ENCODE peak calls at places on chromosome 21, in four cellular contexts. R is body of pancreas, W is neural crest cell, G is ovary. Q is an unnamed sample.

GRCh38 chr21:23016617-23017016 is 2018.4 kb downstream of the NCAM2 start:
- DNase-seq in R (no peak), W (peak; percentile 3), G (no peak), Q (no peak)

GRCh38 chr21:33406493-33406892 is 3.3 kb downstream of the IFNGR2 start:
- DNase-seq in R (no peak), W (no peak), G (no peak), Q (no peak)

GRCh38 chr21:31557421-31557955 is 102.0 kb upstream of the SOD1 start:
- DNase-seq in R (no peak), W (peak; percentile 36), G (no peak), Q (peak; percentile 49)

GRCh38 chr21:18545908-18546307 is 142.3 kb upstream of the TMPRSS15 start:
- DNase-seq in R (no peak), W (no peak), G (no peak), Q (no peak)

GRCh38 chr21:25639922-25640670 is 1.0 kb downstream of the JAM2 start:
- DNase-seq in R (peak; percentile 15), W (peak; percentile 50), G (peak; percentile 50), Q (peak; percentile 24)

GRCh38 chr21:29406385-29406784 is 107.7 kb downstream of the BACH1 start:
- DNase-seq in R (no peak), W (no peak), G (no peak), Q (no peak)

GRCh38 chr21:15774590-15774989 is 44.8 kb downstream of the USP25 start:
- DNase-seq in R (no peak), W (no peak), G (no peak), Q (no peak)

GRCh38 chr21:36104306-36105300 is 30.3 kb upstream of the CBR3 start:
- DNase-seq in R (peak; percentile 36), W (peak; percentile 61), G (no peak), Q (peak; percentile 55)

GRCh38 chr21:26080211-26080610 is 90.4 kb downstream of the APP start:
- DNase-seq in R (no peak), W (no peak), G (no peak), Q (no peak)

GRCh38 chr21:40386301-40386911 is 460.6 kb downstream of the DSCAM start:
- DNase-seq in R (peak; percentile 65), W (peak; percentile 65), G (no peak), Q (peak; percentile 51)

GRCh38 chr21:14120091-14120734 is 90.5 kb downstream of the LIPI start:
- DNase-seq in R (peak; percentile 24), W (peak; percentile 17), G (no peak), Q (peak; percentile 73)

GRCh38 chr21:15293251-15293650 is 228.5 kb upstream of the NRIP1 start:
- DNase-seq in R (no peak), W (no peak), G (no peak), Q (no peak)

GRCh38 chr21:33078907-33079582 is 9.1 kb downstream of the OLIG1 start:
- DNase-seq in R (peak; percentile 56), W (no peak), G (no peak), Q (no peak)

GRCh38 chr21:43347461-43347860 is 79.5 kb downstream of the SIK1 start:
- DNase-seq in R (no peak), W (no peak), G (no peak), Q (no peak)

GRCh38 chr21:43864313-43864805 is 664 bp upstream of the AGPAT3 start:
- DNase-seq in R (peak; percentile 82), W (peak; percentile 34), G (peak; percentile 56), Q (peak; percentile 86)

GRCh38 chr21:32834825-32835224 is 63.3 kb upstream of the PAXBP1 start:
- DNase-seq in R (no peak), W (no peak), G (no peak), Q (no peak)

GRCh38 chr21:20999567-21000169 is 1.5 kb downstream of the NCAM2 start:
- DNase-seq in R (no peak), W (peak; percentile 56), G (no peak), Q (no peak)

GRCh38 chr21:45695086-45695485 is 51.6 kb downstream of the PCBP3 start:
- DNase-seq in R (no peak), W (no peak), G (no peak), Q (no peak)
- TF ChIP-seq CTCF in R (no peak), W (peak; percentile 27), G (no peak), Q (no peak)

DNA sequence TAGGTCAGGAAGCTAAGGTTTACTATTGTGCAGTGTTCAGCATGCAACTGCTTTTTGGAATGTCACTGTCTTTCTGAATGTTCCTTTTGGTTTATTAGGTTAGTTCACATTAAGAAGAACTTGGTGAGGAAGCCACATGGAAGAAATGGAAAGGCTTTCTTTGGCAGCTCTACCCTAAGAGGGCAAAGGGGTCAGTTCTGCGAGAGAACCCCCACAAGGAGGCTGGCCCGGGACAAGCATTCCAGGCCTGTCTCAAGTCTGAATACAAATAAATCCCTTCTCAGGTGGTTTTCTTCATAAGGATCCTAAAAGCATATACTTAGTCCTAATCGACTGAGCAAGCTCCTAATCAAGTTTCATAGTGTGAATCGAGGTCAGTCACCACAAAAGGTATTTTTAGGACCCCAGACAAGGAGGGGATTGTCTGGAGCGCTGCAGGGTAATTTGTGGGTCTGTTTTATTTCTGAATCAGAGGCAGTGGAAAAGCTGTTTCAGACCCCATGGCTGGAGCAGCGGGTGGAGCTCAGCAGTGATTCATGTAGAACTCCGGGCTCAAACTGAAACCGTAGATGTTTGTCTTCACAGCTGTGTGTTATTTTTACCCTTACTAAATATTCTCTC is 63.3 kb downstream of the ERG start:
- DNase-seq in R (no peak), W (no peak), G (no peak), Q (no peak)
- TF ChIP-seq CTCF in R (no peak), W (no peak), G (no peak), Q (no peak)

GRCh38 chr21:41663805-41664788 is 102.8 kb downstream of the RIPK4 start:
- DNase-seq in R (peak; percentile 59), W (no peak), G (no peak), Q (peak; percentile 81)
- TF ChIP-seq CTCF in R (peak; percentile 29), W (no peak), G (no peak), Q (no peak)

GRCh38 chr21:35048706-35049617 is at the start of gene RUNX1:
- DNase-seq in R (peak; percentile 21), W (no peak), G (no peak), Q (peak; percentile 53)
- TF ChIP-seq CTCF in R (no peak), W (no peak), G (no peak), Q (no peak)

DNA sequence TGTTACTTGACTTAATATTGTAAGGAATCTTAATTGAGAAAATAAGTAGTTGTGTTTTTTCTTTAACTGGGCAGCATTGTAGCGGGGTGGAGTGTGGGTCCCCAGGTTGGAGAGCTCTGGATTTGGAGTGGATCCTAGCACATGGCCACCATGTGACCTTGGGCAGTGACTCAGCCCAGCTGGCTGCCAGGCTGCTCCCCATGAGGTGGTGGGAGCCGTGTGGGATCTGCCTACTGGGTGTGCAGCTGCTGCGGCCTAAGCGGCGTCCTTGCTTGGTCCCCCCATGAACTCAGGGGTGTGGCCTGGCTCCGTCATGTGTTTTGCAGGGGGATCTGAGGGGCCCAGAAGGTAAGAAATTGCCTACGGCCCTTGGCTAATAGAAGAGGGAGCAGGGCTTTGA is 68.1 kb downstream of the ADARB1 start:
- DNase-seq in R (peak; percentile 54), W (no peak), G (no peak), Q (no peak)
- TF ChIP-seq CTCF in R (no peak), W (no peak), G (no peak), Q (no peak)

GRCh38 chr21:45064618-45065399 is 9.6 kb upstream of the ADARB1 start:
- DNase-seq in R (no peak), W (no peak), G (no peak), Q (no peak)
- TF ChIP-seq CTCF in R (no peak), W (no peak), G (no peak), Q (no peak)

GRCh38 chr21:39176312-39176711 is 6.9 kb downstream of the PSMG1 start:
- DNase-seq in R (no peak), W (no peak), G (no peak), Q (no peak)

GRCh38 chr21:39175665-39176064 is 7.6 kb downstream of the PSMG1 start:
- DNase-seq in R (no peak), W (no peak), G (no peak), Q (no peak)

GRCh38 chr21:39173999-39174398 is 9.3 kb downstream of the PSMG1 start:
- DNase-seq in R (no peak), W (no peak), G (no peak), Q (no peak)

GRCh38 chr21:39169906-39170305 is 13.3 kb downstream of the PSMG1 start:
- DNase-seq in R (no peak), W (no peak), G (no peak), Q (no peak)

DNA sequence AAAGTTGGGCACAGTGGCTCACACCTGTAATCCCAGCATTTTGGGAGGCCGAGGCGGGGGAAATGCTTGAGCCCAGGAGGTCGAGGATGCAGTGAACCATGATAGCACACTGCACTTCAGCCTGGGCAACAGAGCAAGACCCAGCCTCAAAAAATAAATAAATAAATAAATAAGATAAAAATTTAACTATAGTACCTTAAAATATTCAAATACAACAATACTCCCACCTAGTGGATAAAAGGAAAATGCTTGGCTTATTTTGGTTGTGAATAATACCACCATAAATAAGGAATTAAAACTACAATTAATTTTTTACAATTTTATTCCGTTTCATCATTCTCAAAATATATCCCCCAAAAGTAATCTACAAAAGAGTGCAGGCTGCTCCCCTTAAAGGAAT is 8.1 kb downstream of the PSMG1 start:
- DNase-seq in R (no peak), W (no peak), G (no peak), Q (no peak)
- TF ChIP-seq CTCF in R (peak; percentile 11), W (peak; percentile 74), G (no peak), Q (peak; percentile 23)

GRCh38 chr21:46356494-46357334 is 32.8 kb downstream of the PCNT start:
- DNase-seq in R (no peak), W (no peak), G (no peak), Q (no peak)
- TF ChIP-seq CTCF in R (no peak), W (no peak), G (no peak), Q (no peak)

GRCh38 chr21:46153259-46154154 is 1.9 kb downstream of the FTCD start:
- DNase-seq in R (peak; percentile 57), W (peak; percentile 75), G (peak; percentile 80), Q (peak; percentile 47)
- TF ChIP-seq CTCF in R (peak; percentile 63), W (peak; percentile 79), G (peak; percentile 55), Q (peak; percentile 72)

Q was measured in mucosa of descending colon.